ENCODE peak calls at places on chromosomes 13 and 19, in four cellular contexts. S, U, K and I are unnamed samples.

GRCh38 chr13:111936267-111936925 is 130.6 kb upstream of the SOX1 start:
- DNase-seq in S (no peak), U (no peak), K (no peak), I (no peak)

GRCh38 chr13:48155850-48156249 is 60.9 kb upstream of the MED4 start:
- DNase-seq in S (peak), U (no peak), K (no peak), I (no peak)

GRCh38 chr19:16957151-16957662 is 68.4 kb downstream of the F2RL3 start:
- DNase-seq in S (no peak), U (no peak), K (no peak), I (no peak)

GRCh38 chr13:53064721-53065120 is 36.1 kb downstream of the OLFM4 start:
- DNase-seq in S (no peak), U (no peak), K (no peak), I (no peak)

GRCh38 chr19:17346109-17346671 is 8.8 kb downstream of the GTPBP3 start:
- DNase-seq in S (peak), U (peak), K (peak), I (peak)

GRCh38 chr19:33263325-33264023 is 37.8 kb upstream of the SLC7A10 start:
- DNase-seq in S (no peak), U (no peak), K (peak), I (no peak)

GRCh38 chr13:46473806-46474205 is 79.2 kb upstream of the LRCH1 start:
- DNase-seq in S (no peak), U (no peak), K (no peak), I (no peak)

GRCh38 chr19:55456347-55456746 is 5.1 kb downstream of the ISOC2 start:
- DNase-seq in S (no peak), U (no peak), K (no peak), I (no peak)

GRCh38 chr13:46961719-46962118 is 64.9 kb upstream of the HTR2A start:
- DNase-seq in S (peak), U (no peak), K (no peak), I (no peak)

GRCh38 chr19:343941-344624 is 513 bp downstream of the MIER2 start:
- DNase-seq in S (no peak), U (no peak), K (peak), I (peak)

GRCh38 chr13:26619321-26619720 is 61.8 kb downstream of the WASF3 start:
- DNase-seq in S (no peak), U (no peak), K (no peak), I (no peak)

GRCh38 chr13:106533101-106533939 is 2.1 kb downstream of the EFNB2 start:
- DNase-seq in S (no peak), U (peak), K (no peak), I (peak)

GRCh38 chr13:111903143-111903542 is 163.8 kb upstream of the SOX1 start:
- DNase-seq in S (no peak), U (no peak), K (no peak), I (no peak)

DNA sequence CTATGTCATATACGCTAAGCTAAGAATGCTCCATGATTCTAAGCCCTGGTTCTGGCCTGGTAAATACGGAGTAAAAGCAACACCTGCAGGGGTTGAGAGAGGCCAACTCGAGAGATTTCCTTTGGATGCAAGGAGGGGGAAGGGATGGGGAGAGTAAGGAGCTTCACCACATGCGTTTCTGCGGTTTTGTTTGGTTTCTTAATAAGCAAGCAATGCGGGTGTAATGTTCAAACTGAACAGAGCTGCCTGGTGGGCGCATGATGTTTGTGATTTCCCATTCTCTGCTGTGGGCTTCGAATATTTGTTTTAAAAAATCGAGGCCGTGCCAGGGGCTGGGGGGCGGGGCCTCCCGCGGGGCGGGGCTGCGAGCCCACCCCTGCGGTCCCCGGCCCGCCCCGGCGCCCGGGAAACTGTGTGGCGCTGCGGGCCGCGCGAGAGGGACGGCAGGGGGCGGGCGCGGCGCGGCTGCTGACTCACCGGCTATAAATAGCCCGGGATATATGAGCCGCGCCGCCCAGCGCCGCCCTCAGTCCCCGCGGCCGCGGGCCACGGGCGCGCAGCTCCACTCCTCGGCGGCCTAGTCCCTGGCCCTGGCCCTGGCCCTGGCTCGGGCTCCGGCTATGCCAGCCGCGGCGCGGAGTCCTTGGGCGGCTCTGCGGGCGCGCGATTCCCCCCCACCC is 5.1 kb downstream of the BBC3 start:
- DNase-seq in S (no peak), U (peak), K (peak), I (peak)
- TF ChIP-seq CTCF in S (peak), U (peak), K (no peak), I (no peak)

DNA sequence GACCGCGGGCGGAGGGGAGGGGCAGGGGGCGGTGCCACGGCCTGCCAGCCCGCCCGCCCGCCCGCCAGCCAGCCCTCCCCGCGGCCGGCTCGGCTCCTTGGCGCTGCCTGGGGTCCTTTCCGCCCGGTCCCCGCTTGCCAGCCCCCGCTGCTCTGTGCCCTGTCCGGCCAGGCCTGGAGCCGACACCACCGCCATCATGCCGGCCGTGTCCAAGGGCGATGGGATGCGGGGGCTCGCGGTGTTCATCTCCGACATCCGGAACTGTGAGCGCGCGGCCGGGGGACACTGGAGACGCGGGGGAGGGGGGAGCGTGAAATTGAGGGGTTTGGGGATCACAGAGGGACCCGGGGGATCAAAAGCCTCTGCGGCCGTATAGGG is at the start of gene AP2A1:
- DNase-seq in S (no peak), U (no peak), K (no peak), I (no peak)
- TF ChIP-seq NR2C2 in S (no peak), U (no peak), K (no peak), I (no peak)

DNA sequence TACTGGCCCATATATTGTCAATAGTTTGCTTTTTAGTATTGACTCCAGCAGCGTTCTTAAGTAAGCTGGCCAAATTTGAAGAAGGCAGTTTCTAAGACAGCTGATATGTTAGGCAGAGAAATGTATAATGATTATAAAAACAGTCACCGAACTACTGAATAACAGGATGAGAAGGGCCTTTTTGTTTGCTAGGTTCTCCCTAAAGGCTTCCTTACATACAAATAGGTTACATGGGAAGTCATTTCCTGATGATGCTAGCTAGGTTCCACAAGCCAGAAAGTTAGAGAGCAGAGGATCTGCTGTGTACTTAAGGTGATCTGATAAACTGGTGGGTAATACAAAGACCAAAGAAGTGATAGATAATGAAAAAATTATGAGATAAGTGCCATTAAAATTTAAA is 139.7 kb downstream of the VWA8 start:
- DNase-seq in S (no peak), U (no peak), K (no peak), I (no peak)
- TF ChIP-seq CTCF in S (no peak), U (no peak), K (no peak), I (no peak)

DNA sequence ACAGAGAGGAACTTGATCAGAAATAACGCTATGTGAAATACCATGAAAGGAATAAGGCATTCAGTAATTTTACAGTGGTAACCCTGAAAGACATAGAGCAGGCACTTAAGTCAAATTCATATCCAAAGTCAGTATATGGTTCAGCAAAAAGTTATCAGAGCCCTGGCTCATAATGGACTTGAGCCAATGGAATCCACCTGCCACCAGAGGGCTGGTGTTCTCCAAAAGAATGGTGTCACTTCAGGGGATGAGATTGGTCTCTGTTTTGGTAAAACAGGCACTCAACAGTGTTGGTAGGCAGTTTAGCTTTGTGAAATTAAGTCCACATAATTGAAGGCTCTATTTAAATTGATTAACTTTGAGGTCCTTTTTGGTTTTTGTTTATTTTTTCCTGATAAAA is 93.9 kb downstream of the LIG4 start:
- DNase-seq in S (no peak), U (peak), K (no peak), I (no peak)
- TF ChIP-seq NR2C2 in S (no peak), U (no peak), K (no peak), I (no peak)

GRCh38 chr13:114234645-114235421 is at the start of gene CDC16:
- DNase-seq in S (peak), U (peak), K (peak), I (peak)
- TF ChIP-seq CTCF in S (peak), U (peak), K (no peak), I (no peak)

GRCh38 chr19:5882421-5882968 is 12.2 kb upstream of the FUT5 start:
- DNase-seq in S (no peak), U (no peak), K (no peak), I (no peak)

GRCh38 chr19:5880604-5881078 is 10.3 kb upstream of the FUT5 start:
- DNase-seq in S (no peak), U (peak), K (no peak), I (peak)

GRCh38 chr19:5880196-5880595 is 9.9 kb upstream of the FUT5 start:
- DNase-seq in S (no peak), U (no peak), K (no peak), I (no peak)

GRCh38 chr19:5877869-5878268 is 7.5 kb upstream of the FUT5 start:
- DNase-seq in S (no peak), U (peak), K (no peak), I (no peak)

DNA sequence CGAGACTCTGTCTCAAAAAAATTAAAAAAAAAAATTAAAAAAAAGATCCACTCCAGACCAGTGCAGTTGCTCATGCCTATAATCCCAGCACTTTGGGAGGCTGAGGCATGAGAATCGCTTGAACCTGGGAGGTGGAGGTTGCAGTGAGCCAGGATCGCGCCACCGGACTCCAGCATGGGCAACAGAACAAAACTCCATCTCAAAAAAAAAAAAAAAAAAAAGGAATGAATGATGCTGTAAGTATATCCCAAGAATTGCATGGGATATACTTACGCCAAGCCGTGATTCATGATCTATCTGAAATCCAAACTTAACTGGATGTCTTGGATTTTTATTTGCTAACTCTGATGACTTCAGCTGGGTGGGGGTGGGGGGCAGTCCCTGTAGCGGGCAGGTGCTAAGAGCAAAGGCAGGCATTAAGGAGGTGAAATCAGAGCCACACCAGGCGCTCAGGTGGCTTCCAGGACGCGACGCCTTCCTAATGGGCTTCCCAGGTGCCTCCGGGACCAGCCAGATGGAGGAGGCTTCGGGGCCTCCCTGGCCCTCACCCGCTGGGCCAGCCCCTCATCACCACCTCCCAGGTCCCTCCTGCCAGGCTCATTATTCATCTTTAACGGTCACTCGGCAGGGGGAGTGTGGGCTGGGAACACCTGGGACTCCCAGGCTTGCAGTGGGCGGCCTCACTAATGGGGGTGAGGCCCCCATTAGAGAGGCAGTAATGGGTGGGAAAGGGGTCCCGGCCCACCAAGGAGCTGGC is 11.4 kb upstream of the FUT5 start:
- DNase-seq in S (no peak), U (no peak), K (no peak), I (no peak)
- TF ChIP-seq NR2C2 in S (no peak), U (no peak), K (no peak), I (no peak)

GRCh38 chr19:53365899-53366493 is 491 bp downstream of the ZNF525 start:
- DNase-seq in S (no peak), U (peak), K (peak), I (peak)

GRCh38 chr19:53365134-53365898 is at the start of gene ZNF525:
- DNase-seq in S (peak), U (peak), K (peak), I (peak)
- TF ChIP-seq CTCF in S (peak), U (peak), K (no peak), I (peak)

GRCh38 chr13:49366841-49367240 is 77.0 kb downstream of the CAB39L start:
- DNase-seq in S (no peak), U (no peak), K (no peak), I (no peak)
- TF ChIP-seq NR2C2 in S (no peak), U (no peak), K (no peak), I (no peak)

GRCh38 chr19:2550431-2551171 is 74.7 kb downstream of the GADD45B start:
- DNase-seq in S (no peak), U (no peak), K (no peak), I (no peak)
- TF ChIP-seq CTCF in S (no peak), U (no peak), K (no peak), I (no peak)

GRCh38 chr19:7681336-7682174 is 922 bp downstream of the TRAPPC5 start:
- DNase-seq in S (no peak), U (peak), K (peak), I (peak)

GRCh38 chr19:7679017-7679720 is 1.5 kb upstream of the TRAPPC5 start:
- DNase-seq in S (no peak), U (peak), K (no peak), I (no peak)

GRCh38 chr19:7679771-7680605 is 645 bp upstream of the TRAPPC5 start:
- DNase-seq in S (no peak), U (no peak), K (no peak), I (no peak)

GRCh38 chr19:7680606-7681335 is at the start of gene TRAPPC5:
- DNase-seq in S (no peak), U (peak), K (peak), I (peak)

DNA sequence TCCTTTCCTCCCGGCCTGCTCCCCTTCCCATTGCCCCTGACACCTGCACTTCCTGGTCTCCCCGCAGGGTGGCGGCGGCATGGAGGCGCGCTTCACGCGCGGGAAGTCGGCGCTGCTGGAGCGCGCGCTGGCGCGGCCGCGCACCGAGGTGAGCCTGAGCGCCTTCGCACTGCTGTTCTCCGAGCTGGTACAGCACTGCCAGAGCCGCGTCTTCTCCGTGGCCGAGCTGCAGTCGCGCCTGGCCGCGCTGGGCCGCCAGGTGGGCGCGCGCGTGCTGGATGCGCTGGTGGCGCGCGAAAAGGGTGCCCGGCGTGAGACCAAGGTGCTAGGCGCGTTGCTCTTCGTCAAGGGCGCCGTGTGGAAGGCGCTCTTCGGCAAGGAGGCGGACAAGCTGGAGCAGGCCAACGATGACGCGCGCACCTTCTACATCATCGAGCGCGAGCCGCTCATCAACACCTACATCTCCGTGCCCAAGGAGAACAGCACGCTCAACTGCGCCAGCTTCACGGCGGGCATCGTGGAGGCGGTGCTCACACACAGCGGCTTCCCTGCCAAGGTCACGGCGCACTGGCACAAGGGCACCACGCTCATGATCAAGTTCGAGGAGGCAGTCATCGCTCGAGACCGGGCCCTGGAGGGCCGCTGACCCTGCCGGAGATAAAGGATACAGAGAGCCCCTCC is 1.7 kb downstream of the TRAPPC5 start:
- DNase-seq in S (no peak), U (no peak), K (no peak), I (peak)
- TF ChIP-seq NR2C2 in S (no peak), U (no peak), K (no peak), I (no peak)